ENCODE peak calls at places on chromosomes 13 and 19, in five cellular contexts. F is MM.1S, B is dorsolateral prefrontal cortex, X is BJ, Z is GM23338. A is an unnamed sample.

GRCh38 chr13:111337206-111337605 is 16.8 kb downstream of the TEX29 start:
- DNase-seq in F (no peak), B (no peak), X (peak), Z (no peak), A (no peak)

GRCh38 chr13:99468971-99469545 is 32.2 kb upstream of the TM9SF2 start:
- DNase-seq in F (no peak), B (no peak), X (no peak), Z (peak), A (no peak)

GRCh38 chr13:42330991-42331390 is 59.0 kb downstream of the AKAP11 start:
- DNase-seq in F (no peak), B (no peak), X (no peak), Z (no peak), A (no peak)

GRCh38 chr19:7871280-7871529 is 3.0 kb downstream of the PRR36 start:
- DNase-seq in F (no peak), B (no peak), X (no peak), Z (peak), A (peak)

GRCh38 chr13:100883453-100883852 is 208.9 kb upstream of the TMTC4 start:
- DNase-seq in F (no peak), B (no peak), X (no peak), Z (no peak), A (no peak)

GRCh38 chr19:7673995-7674667 is 2.8 kb upstream of the MCEMP1 start:
- DNase-seq in F (peak), B (peak), X (no peak), Z (peak), A (peak)

GRCh38 chr13:73059460-73060250 is 850 bp downstream of the KLF5 start:
- DNase-seq in F (peak), B (no peak), X (no peak), Z (peak), A (peak)

GRCh38 chr13:98089826-98090225 is 53.1 kb upstream of the FARP1 start:
- DNase-seq in F (no peak), B (no peak), X (no peak), Z (no peak), A (no peak)

GRCh38 chr13:34779171-34779570 is 162.9 kb upstream of the NBEA start:
- DNase-seq in F (no peak), B (no peak), X (no peak), Z (peak), A (no peak)

GRCh38 chr19:3547301-3547731 is 8.3 kb downstream of the TEKTIP1 start:
- DNase-seq in F (no peak), B (no peak), X (no peak), Z (no peak), A (peak)

GRCh38 chr19:34502582-34503545 is 21.3 kb downstream of the WTIP start:
- DNase-seq in F (no peak), B (no peak), X (no peak), Z (no peak), A (no peak)

GRCh38 chr19:38229585-38230073 is 5.6 kb upstream of the DPF1 start:
- DNase-seq in F (peak), B (peak), X (peak), Z (peak), A (peak)

GRCh38 chr13:65926750-65927171 is 1303.4 kb downstream of the PCDH9 start:
- DNase-seq in F (no peak), B (no peak), X (no peak), Z (peak), A (no peak)

GRCh38 chr19:7622933-7623685 is 6.2 kb downstream of the XAB2 start:
- DNase-seq in F (no peak), B (no peak), X (no peak), Z (peak), A (no peak)

GRCh38 chr13:109867766-109868165 is 81.4 kb upstream of the IRS2 start:
- DNase-seq in F (no peak), B (no peak), X (no peak), Z (no peak), A (no peak)

GRCh38 chr19:2255982-2256685 is at the start of gene JSRP1:
- DNase-seq in F (peak), B (no peak), X (no peak), Z (peak), A (no peak)

GRCh38 chr13:69857188-69857821 is 250.3 kb upstream of the ATXN8OS start:
- DNase-seq in F (peak), B (no peak), X (no peak), Z (peak), A (peak)

GRCh38 chr19:32129141-32129540 is 216.3 kb upstream of the ZNF507 start:
- DNase-seq in F (no peak), B (no peak), X (no peak), Z (no peak), A (no peak)

GRCh38 chr13:99796175-99796819 is 175.3 kb downstream of the ZIC5 start:
- DNase-seq in F (peak), B (no peak), X (no peak), Z (peak), A (peak)

GRCh38 chr19:33463194-33463593 is 58.4 kb downstream of the PEPD start:
- DNase-seq in F (no peak), B (peak), X (no peak), Z (no peak), A (no peak)

GRCh38 chr19:51810228-51810627 is 15.3 kb downstream of the FPR3 start:
- DNase-seq in F (no peak), B (no peak), X (no peak), Z (peak), A (no peak)

GRCh38 chr13:107373551-107373950 is 805.6 kb upstream of the ARGLU1 start:
- DNase-seq in F (no peak), B (no peak), X (no peak), Z (peak), A (no peak)

GRCh38 chr13:48165063-48165462 is 67.9 kb upstream of the ITM2B start:
- DNase-seq in F (no peak), B (no peak), X (no peak), Z (no peak), A (no peak)

GRCh38 chr13:91592050-91593014 is 193.9 kb downstream of the GPC5 start:
- DNase-seq in F (no peak), B (no peak), X (no peak), Z (no peak), A (no peak)

GRCh38 chr13:45361596-45362206 is 20.7 kb upstream of the TPT1 start:
- DNase-seq in F (no peak), B (no peak), X (no peak), Z (no peak), A (no peak)

GRCh38 chr19:7703332-7703731 is 1.4 kb upstream of the FCER2 start:
- DNase-seq in F (no peak), B (no peak), X (no peak), Z (peak), A (no peak)

GRCh38 chr19:16756649-16757048 is 37.0 kb downstream of the NWD1 start:
- DNase-seq in F (no peak), B (no peak), X (no peak), Z (no peak), A (no peak)

GRCh38 chr19:15320118-15320517 is 12.2 kb downstream of the BRD4 start:
- DNase-seq in F (no peak), B (no peak), X (peak), Z (no peak), A (no peak)

GRCh38 chr13:46715363-46715762 is 81.6 kb downstream of the ESD start:
- DNase-seq in F (no peak), B (no peak), X (no peak), Z (no peak), A (no peak)

GRCh38 chr13:23789576-23790346 is 99.4 kb downstream of the MIPEP start:
- DNase-seq in F (no peak), B (no peak), X (no peak), Z (no peak), A (no peak)

GRCh38 chr19:18293642-18294466 is 12.4 kb upstream of the JUND start:
- DNase-seq in F (no peak), B (peak), X (no peak), Z (peak), A (no peak)

GRCh38 chr19:53868091-53868891 is 608 bp downstream of the MYADM start:
- DNase-seq in F (no peak), B (no peak), X (no peak), Z (peak), A (no peak)

GRCh38 chr19:45121827-45122345 is 28.9 kb downstream of the PPP1R37 start:
- DNase-seq in F (no peak), B (no peak), X (no peak), Z (no peak), A (no peak)

GRCh38 chr13:57409121-57409520 is 222.4 kb upstream of the PCDH17 start:
- DNase-seq in F (no peak), B (peak), X (no peak), Z (peak), A (no peak)

GRCh38 chr19:45468159-45468651 is 409 bp downstream of the FOSB start:
- DNase-seq in F (no peak), B (no peak), X (no peak), Z (no peak), A (peak)

GRCh38 chr19:28577666-28578065 is 635.3 kb downstream of the UQCRFS1 start:
- DNase-seq in F (no peak), B (no peak), X (no peak), Z (no peak), A (no peak)

GRCh38 chr19:54158812-54159351 is 639 bp downstream of the LENG1 start:
- DNase-seq in F (peak), B (no peak), X (no peak), Z (no peak), A (peak)

GRCh38 chr13:106479849-106480400 is 55.5 kb downstream of the EFNB2 start:
- DNase-seq in F (no peak), B (no peak), X (no peak), Z (peak), A (no peak)

GRCh38 chr19:39318071-39318470 is 2.6 kb downstream of the LRFN1 start:
- DNase-seq in F (no peak), B (no peak), X (no peak), Z (no peak), A (no peak)
- H3K4me3 ChIP-seq in F (no peak), B (no peak), X (no peak), Z (no peak), A (no peak)

GRCh38 chr19:41354343-41354974 is 737 bp upstream of the TGFB1 start:
- DNase-seq in F (no peak), B (no peak), X (no peak), Z (no peak), A (no peak)
- H3K4me3 ChIP-seq in F (peak), B (no peak), X (peak), Z (peak), A (peak)

GRCh38 chr13:50156722-50157121 is 141.5 kb downstream of the KCNRG start:
- DNase-seq in F (no peak), B (no peak), X (no peak), Z (peak), A (no peak)
- H3K4me3 ChIP-seq in F (no peak), B (no peak), X (no peak), Z (no peak), A (no peak)

GRCh38 chr19:12828494-12828893 is 5.9 kb downstream of the RTBDN start:
- DNase-seq in F (no peak), B (no peak), X (no peak), Z (peak), A (peak)
- H3K4me3 ChIP-seq in F (no peak), B (no peak), X (no peak), Z (peak), A (no peak)

GRCh38 chr19:13100031-13100588 is 2.5 kb downstream of the LYL1 start:
- DNase-seq in F (no peak), B (no peak), X (no peak), Z (no peak), A (peak)

GRCh38 chr19:13102416-13102665 is 317 bp downstream of the LYL1 start:
- DNase-seq in F (no peak), B (no peak), X (no peak), Z (no peak), A (no peak)

GRCh38 chr19:13101590-13102415 is 855 bp downstream of the LYL1 start:
- DNase-seq in F (no peak), B (no peak), X (no peak), Z (no peak), A (no peak)

GRCh38 chr19:13099073-13099999 is 3.3 kb downstream of the LYL1 start:
- DNase-seq in F (peak), B (no peak), X (no peak), Z (peak), A (peak)

GRCh38 chr19:13100871-13101589 is 1.6 kb downstream of the LYL1 start:
- DNase-seq in F (no peak), B (no peak), X (no peak), Z (peak), A (no peak)
- H3K4me3 ChIP-seq in F (no peak), B (peak), X (no peak), Z (no peak), A (no peak)